ENCODE peak calls at places on chromosomes 2 and 18, in six cellular contexts. N is nephron progenitor cell, E is endothelial cell, R is lung, J is epithelial cell of esophagus, C is HFF-Myc. O is an unnamed sample.
A peak's percentile ranks its signal among the peaks of the same experiment; 100 is the strongest.

GRCh38 chr2:241975593-241976284 is 106.2 kb downstream of the RTP5 start:
- DNase-seq in N (no peak), E (no peak), R (no peak), J (no peak), C (no peak), O (no peak)

GRCh38 chr2:24721470-24721869 is 71.7 kb downstream of the PTRHD1 start:
- DNase-seq in N (no peak), E (no peak), R (peak; percentile 55), J (peak; percentile 61), C (peak; percentile 41), O (peak; percentile 53)

GRCh38 chr2:149679286-149679685 is 91.7 kb upstream of the MMADHC start:
- DNase-seq in N (no peak), E (no peak), R (no peak), J (peak; percentile 67), C (no peak), O (no peak)

GRCh38 chr2:39408351-39409136 is 28.5 kb downstream of the MAP4K3 start:
- DNase-seq in N (no peak), E (no peak), R (no peak), J (no peak), C (no peak), O (no peak)

GRCh38 chr2:113202305-113203216 is 28.8 kb downstream of the PSD4 start:
- DNase-seq in N (peak; percentile 43), E (no peak), R (no peak), J (no peak), C (no peak), O (no peak)

GRCh38 chr18:39776766-39777165 is 2178.3 kb upstream of the PIK3C3 start:
- DNase-seq in N (no peak), E (no peak), R (no peak), J (no peak), C (no peak), O (no peak)

GRCh38 chr2:121363632-121364420 is 78.8 kb upstream of the TFCP2L1 start:
- DNase-seq in N (no peak), E (no peak), R (no peak), J (peak; percentile 86), C (no peak), O (no peak)

GRCh38 chr2:219499555-219499954 is 864 bp downstream of the GMPPA start:
- DNase-seq in N (no peak), E (no peak), R (no peak), J (no peak), C (no peak), O (no peak)

GRCh38 chr18:23107718-23108117 is 27.6 kb upstream of the CABLES1 start:
- DNase-seq in N (no peak), E (no peak), R (no peak), J (no peak), C (no peak), O (no peak)

GRCh38 chr2:217710218-217710565 is 292.6 kb downstream of the TNS1 start:
- DNase-seq in N (no peak), E (no peak), R (no peak), J (peak; percentile 53), C (no peak), O (no peak)

GRCh38 chr2:6772366-6772710 is 93.4 kb downstream of the CMPK2 start:
- DNase-seq in N (peak; percentile 42), E (no peak), R (no peak), J (peak; percentile 6), C (no peak), O (peak; percentile 87)

GRCh38 chr2:191366199-191366598 is 121.0 kb downstream of the MYO1B start:
- DNase-seq in N (no peak), E (no peak), R (no peak), J (no peak), C (no peak), O (no peak)

GRCh38 chr2:191363267-191363666 is 118.1 kb downstream of the MYO1B start:
- DNase-seq in N (no peak), E (no peak), R (no peak), J (no peak), C (no peak), O (no peak)

GRCh38 chr2:191360918-191361317 is 115.7 kb downstream of the MYO1B start:
- DNase-seq in N (no peak), E (no peak), R (no peak), J (no peak), C (no peak), O (no peak)

GRCh38 chr2:191365089-191365488 is 119.9 kb downstream of the MYO1B start:
- DNase-seq in N (no peak), E (no peak), R (no peak), J (no peak), C (no peak), O (no peak)

GRCh38 chr2:191362841-191363240 is 117.6 kb downstream of the MYO1B start:
- DNase-seq in N (no peak), E (no peak), R (no peak), J (no peak), C (no peak), O (no peak)
- TF ChIP-seq CTCF in N (no peak), E (no peak), R (no peak), J (no peak), C (no peak), O (no peak)

DNA sequence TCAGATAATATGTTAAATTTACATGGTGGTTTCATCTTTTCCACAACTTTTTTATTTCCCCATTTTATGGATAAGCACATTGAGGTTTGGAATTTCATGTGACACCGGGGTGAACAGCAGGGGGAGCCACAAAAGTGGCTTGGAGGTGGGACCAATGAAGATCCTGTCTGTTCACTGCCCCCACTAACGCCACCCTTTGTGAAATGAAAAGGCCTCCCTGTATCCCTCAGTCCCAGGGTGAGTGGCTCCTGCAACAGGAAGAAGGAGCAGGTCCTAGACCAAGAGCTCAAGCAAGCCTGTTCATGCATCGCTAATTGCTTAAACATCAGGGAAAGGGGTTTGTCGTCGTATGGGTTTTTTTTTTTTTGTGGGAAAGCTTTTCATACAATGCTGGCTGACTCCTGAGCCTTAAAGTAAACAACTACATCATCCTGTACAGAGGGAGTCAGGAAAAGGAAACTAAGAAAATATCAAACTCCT is 267.8 kb upstream of the EPAS1 start:
- DNase-seq in N (no peak), E (peak; percentile 54), R (no peak), J (peak; percentile 91), C (no peak), O (no peak)
- TF ChIP-seq CTCF in N (no peak), E (peak; percentile 49), R (no peak), J (peak; percentile 34), C (peak; percentile 22), O (no peak)

GRCh38 chr2:205765147-205765546 is 82.8 kb downstream of the NRP2 start:
- DNase-seq in N (no peak), E (no peak), R (no peak), J (no peak), C (peak; percentile 58), O (no peak)

GRCh38 chr2:205764502-205764815 is 82.2 kb downstream of the NRP2 start:
- DNase-seq in N (no peak), E (no peak), R (no peak), J (no peak), C (no peak), O (peak; percentile 31)

GRCh38 chr2:205766765-205767359 is 84.6 kb downstream of the NRP2 start:
- DNase-seq in N (peak; percentile 72), E (peak; percentile 60), R (peak; percentile 69), J (peak; percentile 68), C (no peak), O (peak; percentile 76)

GRCh38 chr2:205762883-205763282 is 80.6 kb downstream of the NRP2 start:
- DNase-seq in N (no peak), E (no peak), R (no peak), J (no peak), C (no peak), O (no peak)

DNA sequence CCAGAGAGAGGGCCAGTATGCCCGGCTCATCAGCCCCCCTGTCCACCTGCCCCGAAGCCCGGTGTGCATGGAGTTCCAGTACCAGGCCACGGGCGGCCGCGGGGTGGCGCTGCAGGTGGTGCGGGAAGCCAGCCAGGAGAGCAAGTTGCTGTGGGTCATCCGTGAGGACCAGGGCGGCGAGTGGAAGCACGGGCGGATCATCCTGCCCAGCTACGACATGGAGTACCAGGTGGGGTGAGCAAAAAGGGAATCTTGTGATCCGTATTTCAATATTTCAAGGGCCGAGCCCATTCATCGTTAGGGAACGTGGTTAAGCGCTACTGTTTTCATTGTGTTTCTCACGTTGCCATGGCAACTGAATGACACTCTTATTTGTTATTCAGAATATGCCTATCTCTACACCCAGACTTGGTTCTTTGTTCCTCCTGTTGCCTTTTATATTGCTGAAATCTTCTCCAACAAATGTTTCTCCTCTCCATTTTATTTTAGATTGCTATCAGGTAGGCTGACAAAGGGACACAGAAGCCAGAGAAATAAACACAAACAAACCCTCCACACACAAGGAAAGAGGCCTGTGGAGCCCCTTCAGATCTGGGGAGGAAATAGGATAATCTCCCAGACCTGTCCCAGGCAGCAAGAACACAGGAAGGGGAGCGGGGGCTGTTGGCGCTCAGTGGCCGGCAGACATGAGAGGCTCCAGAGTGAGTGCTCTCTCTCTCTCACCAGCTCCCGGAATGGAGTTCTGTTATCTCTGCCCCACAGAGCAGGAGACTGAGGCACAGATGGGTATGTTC is 81.6 kb downstream of the NRP2 start:
- DNase-seq in N (peak; percentile 77), E (peak; percentile 96), R (peak; percentile 62), J (peak; percentile 86), C (peak; percentile 42), O (peak; percentile 91)
- TF ChIP-seq CTCF in N (peak; percentile 58), E (peak; percentile 92), R (peak; percentile 19), J (peak; percentile 63), C (peak; percentile 48), O (peak; percentile 86)

GRCh38 chr2:196131384-196131861 is 40.0 kb downstream of the STK17B start:
- DNase-seq in N (no peak), E (no peak), R (peak; percentile 43), J (peak; percentile 60), C (no peak), O (no peak)
- TF ChIP-seq CTCF in N (no peak), E (peak; percentile 32), R (peak; percentile 23), J (peak; percentile 46), C (peak; percentile 33), O (peak; percentile 19)